ENCODE peak calls at places on chromosomes 4 and X, in four cellular contexts. One of them, this sample, is unnamed.

GRCh38 chr4:98046665-98047064 is 96.6 kb downstream of the STPG2 start:
- DNase-seq in GM20000: no peak
- DNase-seq in Calu3: no peak
- DNase-seq in GM13976: no peak
- DNase-seq in this sample: no peak

GRCh38 chr4:36159208-36159607 is 85.1 kb downstream of the ARAP2 start:
- DNase-seq in GM20000: no peak
- DNase-seq in Calu3: peak; percentile 1
- DNase-seq in GM13976: no peak
- DNase-seq in this sample: no peak

GRCh38 chr4:132593717-132594400 is 555.2 kb upstream of the PCDH10 start:
- DNase-seq in GM20000: no peak
- DNase-seq in Calu3: no peak
- DNase-seq in GM13976: no peak
- DNase-seq in this sample: no peak

GRCh38 chrX:136847874-136848273 is 32.7 kb downstream of the RBMX start:
- DNase-seq in GM20000: no peak
- DNase-seq in Calu3: no peak
- DNase-seq in GM13976: no peak
- DNase-seq in this sample: peak; percentile 27

GRCh38 chrX:134525086-134525792 is 65.3 kb downstream of the HPRT1 start:
- DNase-seq in GM20000: no peak
- DNase-seq in Calu3: no peak
- DNase-seq in GM13976: no peak
- DNase-seq in this sample: no peak

GRCh38 chr4:6308890-6309643 is 39.4 kb downstream of the WFS1 start:
- DNase-seq in GM20000: no peak
- DNase-seq in Calu3: peak; percentile 40
- DNase-seq in GM13976: no peak
- DNase-seq in this sample: no peak

GRCh38 chr4:52873861-52874343 is 11.8 kb downstream of the RASL11B start:
- DNase-seq in GM20000: no peak
- DNase-seq in Calu3: no peak
- DNase-seq in GM13976: no peak
- DNase-seq in this sample: no peak

GRCh38 chr4:2009651-2010233 is 968 bp upstream of the NELFA start:
- DNase-seq in GM20000: peak; percentile 72
- DNase-seq in Calu3: peak; percentile 72
- DNase-seq in GM13976: peak; percentile 67
- DNase-seq in this sample: peak; percentile 46

GRCh38 chr4:73828945-73829344 is 7.5 kb upstream of the CXCL6 start:
- DNase-seq in GM20000: no peak
- DNase-seq in Calu3: no peak
- DNase-seq in GM13976: no peak
- DNase-seq in this sample: no peak

GRCh38 chrX:51802917-51803688 is 59.9 kb downstream of the GSPT2 start:
- DNase-seq in GM20000: peak; percentile 44
- DNase-seq in Calu3: peak; percentile 66
- DNase-seq in GM13976: peak; percentile 36
- DNase-seq in this sample: peak; percentile 91

GRCh38 chr4:27836505-27836904 is 975.9 kb downstream of the STIM2 start:
- DNase-seq in GM20000: no peak
- DNase-seq in Calu3: no peak
- DNase-seq in GM13976: no peak
- DNase-seq in this sample: no peak

GRCh38 chr4:68076194-68076593 is 53.5 kb downstream of the TMPRSS11F start:
- DNase-seq in GM20000: no peak
- DNase-seq in Calu3: no peak
- DNase-seq in GM13976: no peak
- DNase-seq in this sample: peak; percentile 42

GRCh38 chr4:112284662-112285411 is 867 bp downstream of the TIFA start:
- DNase-seq in GM20000: peak; percentile 26
- DNase-seq in Calu3: peak; percentile 1
- DNase-seq in GM13976: peak; percentile 30
- DNase-seq in this sample: peak; percentile 69

GRCh38 chrX:10600479-10600878 is 19.9 kb downstream of the MID1 start:
- DNase-seq in GM20000: no peak
- DNase-seq in Calu3: no peak
- DNase-seq in GM13976: no peak
- DNase-seq in this sample: no peak